ENCODE peak calls at places on chromosomes 12 and 14, in seven cellular contexts. A, S, Y, Z, N, X and C are unnamed samples.

GRCh38 chr12:104877107-104877705 is 80.9 kb downstream of the SLC41A2 start:
- DNase-seq in Z (no peak), A (no peak), X (peak; percentile 20), Y (no peak), S (peak; percentile 49), N (no peak), C (peak; percentile 25)

GRCh38 chr14:53060046-53060445 is 93.1 kb downstream of the DDHD1 start:
- DNase-seq in N (no peak), A (no peak), X (no peak), Z (no peak), S (peak; percentile 15), Y (no peak), C (no peak)

GRCh38 chr14:94505206-94505605 is 4.1 kb downstream of the SERPINA12 start:
- DNase-seq in N (no peak), Z (no peak), Y (no peak), X (no peak), A (no peak), S (no peak), C (no peak)

GRCh38 chr12:18461738-18462137 is 200.4 kb downstream of the PIK3C2G start:
- DNase-seq in N (no peak), Y (no peak), S (no peak), Z (no peak), X (no peak), A (no peak), C (no peak)

GRCh38 chr14:69531135-69531534 is 43.5 kb downstream of the CCDC177 start:
- DNase-seq in X (no peak), Z (no peak), S (no peak), A (no peak), N (no peak), Y (no peak), C (no peak)

GRCh38 chr12:119780786-119781434 is 96.2 kb downstream of the CIT start:
- DNase-seq in S (peak; percentile 37), X (peak; percentile 55), A (peak; percentile 56), N (no peak), Z (peak; percentile 44), Y (no peak), C (peak; percentile 53)

GRCh38 chr14:101028971-101029667 is 125.6 kb upstream of the RTL1 start:
- DNase-seq in A (peak; percentile 3), Z (no peak), Y (no peak), X (no peak), N (peak; percentile 31), S (no peak), C (no peak)

GRCh38 chr14:56580317-56580711 is 716 bp downstream of the TMEM260 start:
- DNase-seq in A (no peak), S (no peak), Z (no peak), N (no peak), X (no peak), Y (no peak), C (no peak)

GRCh38 chr12:124446364-124446763 is 121.0 kb downstream of the NCOR2 start:
- DNase-seq in N (no peak), Z (no peak), S (no peak), X (no peak), A (peak; percentile 4), Y (peak; percentile 22), C (no peak)

GRCh38 chr14:58626441-58626840 is 11.3 kb upstream of the DACT1 start:
- DNase-seq in Y (no peak), N (no peak), S (peak; percentile 69), A (no peak), X (no peak), Z (no peak), C (no peak)

GRCh38 chr12:109432842-109433304 is 44.2 kb downstream of the KCTD10 start:
- DNase-seq in N (peak; percentile 95), Y (peak; percentile 89), Z (peak; percentile 66), S (peak; percentile 78), X (peak; percentile 81), A (peak; percentile 89), C (peak; percentile 97)

DNA sequence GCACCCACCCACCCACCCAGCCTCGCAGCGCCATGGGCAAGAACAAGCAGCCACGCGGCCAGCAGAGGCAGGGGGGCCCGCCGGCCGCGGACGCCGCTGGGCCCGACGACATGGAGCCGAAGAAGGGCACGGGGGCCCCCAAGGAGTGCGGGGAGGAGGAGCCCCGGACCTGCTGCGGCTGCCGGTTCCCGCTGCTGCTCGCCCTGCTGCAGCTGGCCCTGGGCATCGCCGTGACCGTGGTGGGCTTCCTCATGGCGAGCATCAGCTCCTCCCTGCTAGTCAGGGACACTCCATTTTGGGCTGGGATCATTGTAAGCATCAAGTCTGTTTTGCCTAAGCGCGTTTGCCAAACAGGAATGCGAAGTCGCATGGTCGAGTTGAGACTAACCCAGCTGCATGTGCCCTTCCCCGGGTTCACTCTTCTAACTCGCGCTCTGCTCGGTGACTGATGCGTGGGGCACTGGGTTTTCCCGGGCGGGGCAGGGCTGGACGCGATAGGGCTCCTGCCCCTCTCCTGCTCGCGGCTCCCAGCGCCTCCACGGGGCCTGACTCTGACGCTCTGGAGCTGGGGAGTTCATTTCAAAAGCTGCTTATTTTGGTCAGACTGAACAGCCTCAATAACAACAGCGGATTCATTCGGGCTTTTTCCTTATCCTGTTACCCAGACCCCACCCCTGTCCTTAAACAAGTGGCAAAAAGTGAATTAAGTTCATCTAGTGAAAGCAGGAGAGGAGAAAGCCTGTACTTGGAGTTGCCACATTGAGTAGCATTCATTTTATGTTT is 459 bp downstream of the SSPN start:
- DNase-seq in A (peak; percentile 26), Z (no peak), X (peak; percentile 58), Y (peak; percentile 64), N (peak; percentile 75), S (peak; percentile 31), C (peak; percentile 27)
- H3K27ac ChIP-seq in A (no peak overlapping the region), Z (no peak overlapping the region), X (no peak overlapping the region), Y (peak overlapping the region; percentile 82), N (peak overlapping the region; percentile 75), S (peak overlapping the region; percentile 72), C (no peak overlapping the region)

GRCh38 chr14:102141797-102142196 is 2.1 kb downstream of the WDR20 start:
- DNase-seq in A (no peak), Y (no peak), N (no peak), X (no peak), S (no peak), Z (no peak), C (no peak)

GRCh38 chr14:102140750-102141145 is 1.1 kb downstream of the WDR20 start:
- DNase-seq in X (no peak), Y (no peak), S (no peak), N (no peak), Z (no peak), A (no peak), C (no peak)

GRCh38 chr14:102146423-102146822 is 6.7 kb downstream of the WDR20 start:
- DNase-seq in S (no peak), N (no peak), A (no peak), Y (no peak), Z (no peak), X (no peak), C (no peak)

GRCh38 chr14:102144914-102145313 is 5.2 kb downstream of the WDR20 start:
- DNase-seq in X (no peak), Z (no peak), S (no peak), A (no peak), Y (no peak), N (no peak), C (no peak)

GRCh38 chr14:102145395-102145794 is 5.7 kb downstream of the WDR20 start:
- DNase-seq in N (no peak), Y (no peak), X (no peak), A (no peak), Z (no peak), S (no peak), C (no peak)
- TF ChIP-seq CTCF in N (no peak), Y (no peak), X (no peak), A (no peak), Z (no peak), S (no peak), C (no peak)

GRCh38 chr12:132337557-132337956 is 8.2 kb upstream of the GALNT9 start:
- DNase-seq in X (no peak), N (no peak), Z (no peak), Y (no peak), A (no peak), S (peak; percentile 2), C (no peak)

GRCh38 chr12:132333766-132334165 is 4.4 kb upstream of the GALNT9 start:
- DNase-seq in N (no peak), Z (no peak), Y (no peak), S (no peak), X (no peak), A (no peak), C (no peak)

GRCh38 chr12:132336451-132337413 is 7.3 kb upstream of the GALNT9 start:
- DNase-seq in S (no peak), N (no peak), Z (no peak), X (no peak), Y (no peak), A (no peak), C (no peak)

GRCh38 chr12:132333273-132333672 is 3.9 kb upstream of the GALNT9 start:
- DNase-seq in Z (no peak), A (no peak), N (no peak), S (no peak), Y (no peak), X (no peak), C (no peak)

GRCh38 chr12:132335179-132335756 is 5.9 kb upstream of the GALNT9 start:
- DNase-seq in X (no peak), Y (no peak), S (no peak), A (no peak), Z (no peak), N (no peak), C (no peak)
- H3K9me3 ChIP-seq in X (no peaks in the 10 kb centered on the region), Y (no peaks in the 10 kb centered on the region), S (peaks cover 39% of the 10 kb centered on the region), A (no peaks in the 10 kb centered on the region), Z (peaks cover 3% of the 10 kb centered on the region), N (no peaks in the 10 kb centered on the region), C (no peaks in the 10 kb centered on the region)

GRCh38 chr12:113297621-113298471 is 37.1 kb downstream of the SLC8B1 start:
- DNase-seq in S (no peak), Y (no peak), A (no peak), Z (no peak), N (no peak), X (no peak), C (no peak)

GRCh38 chr12:113298861-113299545 is 35.9 kb downstream of the SLC8B1 start:
- DNase-seq in X (no peak), S (no peak), Z (no peak), N (no peak), Y (no peak), A (no peak), C (no peak)

GRCh38 chr12:113301811-113302210 is 33.1 kb downstream of the SLC8B1 start:
- DNase-seq in X (no peak), S (no peak), Z (peak; percentile 39), N (no peak), Y (no peak), A (no peak), C (no peak)

GRCh38 chr12:113298472-113298817 is 36.5 kb downstream of the SLC8B1 start:
- DNase-seq in Y (no peak), N (no peak), Z (no peak), A (no peak), S (no peak), X (no peak), C (no peak)

DNA sequence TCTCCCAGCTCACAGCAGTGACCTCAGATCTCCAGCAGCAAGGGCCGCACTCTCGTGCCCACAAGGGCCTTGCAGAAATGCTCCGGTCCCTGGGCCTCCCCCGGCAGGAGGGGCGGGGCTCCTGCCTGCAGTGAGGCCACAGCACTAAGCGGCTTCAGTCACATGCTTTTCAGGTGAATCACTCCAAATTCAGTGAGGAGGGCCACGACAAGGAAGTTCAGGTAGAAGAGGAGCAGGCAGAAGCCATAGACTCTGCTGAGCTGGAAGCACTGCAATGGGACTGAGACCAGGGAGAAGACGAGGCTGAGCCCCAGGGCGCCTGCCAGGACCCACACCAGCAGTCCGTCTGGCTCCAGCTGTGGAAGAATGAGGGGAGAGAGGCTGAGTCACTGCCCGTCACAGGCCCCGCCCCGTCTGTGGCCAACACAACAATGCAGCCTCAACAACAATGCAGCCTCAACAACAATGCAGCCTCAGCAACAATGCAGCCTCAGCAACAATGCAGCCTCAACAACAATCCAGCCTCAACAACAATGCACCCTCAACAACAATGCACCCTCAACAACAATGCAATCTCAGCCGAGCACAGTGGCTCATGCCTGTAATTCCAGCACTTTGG is 35.2 kb downstream of the SLC8B1 start:
- DNase-seq in S (peak; percentile 73), A (no peak), X (peak; percentile 68), N (peak; percentile 88), Z (peak; percentile 88), Y (peak; percentile 84), C (peak; percentile 26)
- H3K27ac ChIP-seq in S (peak overlapping the region; percentile 35), A (no peak overlapping the region), X (no peak overlapping the region), N (peak overlapping the region; percentile 67), Z (peak overlapping the region; percentile 58), Y (peak overlapping the region; percentile 75), C (no peak overlapping the region)